ENCODE peak calls at places on chromosomes 5 and 9, in eight cellular contexts. E is Calu3, I is activated T-helper 1 cell treated with Interleukin-2 at 50 U/mL for 16 hours, C is uterus, L is amniotic stem cell, K is H4, O is MG63, N is dorsolateral prefrontal cortex. U is an unnamed sample.

GRCh38 chr5:115842952-115843351 is 1.2 kb downstream of the AP3S1 start:
- DNase-seq in O (no peak), E (no peak), I (no peak), C (no peak), N (no peak), K (no peak), L (no peak), U (no peak)

GRCh38 chr5:130714200-130714599 is 450.9 kb downstream of the HINT1 start:
- DNase-seq in I (no peak), O (no peak), K (no peak), N (no peak), C (no peak), L (no peak), E (no peak), U (no peak)

GRCh38 chr5:126395198-126395597 is 28.0 kb upstream of the GRAMD2B start:
- DNase-seq in O (no peak), N (no peak), E (no peak), L (no peak), K (no peak), C (no peak), I (no peak), U (no peak)

GRCh38 chr9:27165670-27166069 is 56.6 kb downstream of the TEK start:
- DNase-seq in O (no peak), E (no peak), K (no peak), I (no peak), C (no peak), N (no peak), L (no peak), U (no peak)

GRCh38 chr5:87645241-87645640 is 232.5 kb upstream of the CCNH start:
- DNase-seq in K (no peak), C (no peak), N (no peak), L (no peak), O (no peak), E (peak; percentile 6), I (no peak), U (no peak)

GRCh38 chr9:127802576-127803443 is at the start of gene FPGS:
- DNase-seq in K (peak; percentile 72), C (peak; percentile 86), N (peak; percentile 76), L (peak; percentile 79), I (peak; percentile 74), O (peak; percentile 92), E (peak; percentile 78), U (peak; percentile 91)

GRCh38 chr9:70020217-70020616 is 23.4 kb upstream of the MAMDC2 start:
- DNase-seq in E (no peak), K (no peak), I (no peak), L (no peak), N (no peak), O (no peak), C (no peak), U (no peak)

GRCh38 chr5:136730426-136730825 is 365.1 kb upstream of the TRPC7 start:
- DNase-seq in O (no peak), L (no peak), C (no peak), N (no peak), K (no peak), I (no peak), E (no peak), U (no peak)

GRCh38 chr9:133507246-133507965 is 17.4 kb downstream of the MYMK start:
- DNase-seq in C (no peak), L (no peak), I (no peak), E (no peak), O (no peak), N (no peak), K (no peak), U (no peak)

GRCh38 chr9:117284414-117284813 is 130.4 kb downstream of the ASTN2 start:
- DNase-seq in L (no peak), C (no peak), K (no peak), E (no peak), I (no peak), N (no peak), O (no peak), U (no peak)

GRCh38 chr9:36317766-36318165 is 59.5 kb upstream of the GNE start:
- DNase-seq in O (no peak), I (no peak), E (peak; percentile 85), C (no peak), K (peak; percentile 52), N (peak; percentile 11), L (no peak), U (peak; percentile 67)

GRCh38 chr9:133421615-133422542 is at the start of gene ADAMTS13:
- DNase-seq in K (no peak), C (no peak), I (no peak), O (no peak), L (no peak), E (no peak), N (peak; percentile 17), U (no peak)

GRCh38 chr5:93874491-93874890 is 133.1 kb upstream of the POU5F2 start:
- DNase-seq in I (no peak), E (no peak), K (no peak), O (no peak), N (no peak), C (no peak), L (no peak), U (no peak)

GRCh38 chr5:16881253-16881652 is 54.8 kb downstream of the MYO10 start:
- DNase-seq in I (no peak), N (no peak), C (no peak), L (no peak), K (no peak), E (peak; percentile 22), O (no peak), U (no peak)

GRCh38 chr9:89674667-89675402 is 70.0 kb downstream of the GADD45G start:
- DNase-seq in I (no peak), K (no peak), L (no peak), C (no peak), O (no peak), E (no peak), N (peak; percentile 74), U (no peak)

GRCh38 chr9:76302947-76303550 is 91.2 kb downstream of the RFK start:
- DNase-seq in I (no peak), E (no peak), C (no peak), K (peak; percentile 50), L (peak; percentile 48), N (no peak), O (no peak), U (no peak)

GRCh38 chr5:85814596-85814995 is 803.1 kb upstream of the COX7C start:
- DNase-seq in I (no peak), L (no peak), E (no peak), C (no peak), N (no peak), O (no peak), K (peak; percentile 12), U (no peak)

GRCh38 chr9:98332405-98332831 is 77.0 kb upstream of the TBC1D2 start:
- DNase-seq in E (no peak), N (no peak), I (no peak), L (no peak), O (no peak), C (no peak), K (no peak), U (no peak)

GRCh38 chr5:43400082-43400481 is 12.1 kb downstream of the CCL28 start:
- DNase-seq in N (no peak), O (no peak), I (no peak), E (no peak), L (no peak), K (no peak), C (no peak), U (no peak)

GRCh38 chr9:69180670-69181069 is 6.6 kb downstream of the TJP2 start:
- DNase-seq in C (no peak), O (peak; percentile 80), L (peak; percentile 94), E (peak; percentile 79), N (no peak), I (peak; percentile 21), K (peak; percentile 92), U (no peak)

GRCh38 chr5:84384604-84385575 is at the start of gene EDIL3:
- DNase-seq in N (peak; percentile 79), E (peak; percentile 15), K (peak; percentile 48), C (peak; percentile 39), L (no peak), I (no peak), O (peak; percentile 66), U (peak; percentile 64)

GRCh38 chr5:67196537-67197059 is at the start of gene CD180:
- DNase-seq in I (no peak), C (no peak), K (no peak), L (no peak), N (peak; percentile 51), O (peak; percentile 0), E (no peak), U (no peak)

GRCh38 chr5:90994796-90995195 is 388.3 kb downstream of the ARRDC3 start:
- DNase-seq in C (no peak), I (no peak), K (no peak), O (no peak), L (no peak), E (no peak), N (no peak), U (no peak)

GRCh38 chr9:4080889-4081548 is 218.8 kb downstream of the GLIS3 start:
- DNase-seq in E (no peak), L (no peak), K (no peak), O (no peak), C (no peak), N (no peak), I (no peak), U (no peak)